ENCODE peak calls at places on chromosomes 3 and 15, in six cellular contexts. L, U, Z, G, V and P are unnamed samples.

GRCh38 chr3:45640091-45640507 is 45.5 kb downstream of the LIMD1 start:
- DNase-seq in L (no peak), U (no peak), Z (no peak), G (no peak), V (no peak), P (no peak)

GRCh38 chr3:113736548-113737089 is 9.4 kb downstream of the NAA50 start:
- DNase-seq in L (peak), U (peak), Z (peak), G (peak), V (no peak), P (no peak)

GRCh38 chr3:22691407-22691806 is 511.7 kb upstream of the UBE2E2 start:
- DNase-seq in L (no peak), U (no peak), Z (no peak), G (no peak), V (no peak), P (no peak)

GRCh38 chr3:59263152-59263551 is 213.3 kb upstream of the CFAP20DC start:
- DNase-seq in L (no peak), U (no peak), Z (no peak), G (no peak), V (no peak), P (no peak)

GRCh38 chr3:159451067-159451466 is 537.6 kb upstream of the IL12A start:
- DNase-seq in L (no peak), U (no peak), Z (no peak), G (no peak), V (no peak), P (no peak)

GRCh38 chr3:6204891-6205290 is 656.0 kb upstream of the GRM7 start:
- DNase-seq in L (no peak), U (no peak), Z (peak), G (no peak), V (no peak), P (peak)

GRCh38 chr3:13581485-13582365 is 32.8 kb downstream of the FBLN2 start:
- DNase-seq in L (no peak), U (no peak), Z (no peak), G (no peak), V (no peak), P (no peak)

GRCh38 chr3:45632956-45633355 is 38.4 kb downstream of the LIMD1 start:
- DNase-seq in L (no peak), U (no peak), Z (no peak), G (no peak), V (no peak), P (no peak)

GRCh38 chr3:58999134-58999778 is 50.6 kb downstream of the CFAP20DC start:
- DNase-seq in L (no peak), U (no peak), Z (no peak), G (no peak), V (no peak), P (no peak)

GRCh38 chr3:112799946-112800345 is 46.7 kb downstream of the CD200R1L start:
- DNase-seq in L (no peak), U (no peak), Z (no peak), G (no peak), V (no peak), P (no peak)

GRCh38 chr3:142645236-142645793 is 49.1 kb downstream of the PLS1 start:
- DNase-seq in L (no peak), U (no peak), Z (no peak), G (no peak), V (no peak), P (no peak)

GRCh38 chr15:101351736-101352135 is 56.7 kb upstream of the SNRPA1 start:
- DNase-seq in L (no peak), U (no peak), Z (no peak), G (no peak), V (no peak), P (no peak)

GRCh38 chr3:126126292-126126691 is 42.4 kb upstream of the SLC41A3 start:
- DNase-seq in L (no peak), U (no peak), Z (no peak), G (no peak), V (no peak), P (no peak)

GRCh38 chr3:162719684-162720341 is 1223.2 kb downstream of the OTOL1 start:
- DNase-seq in L (no peak), U (no peak), Z (no peak), G (no peak), V (no peak), P (no peak)

GRCh38 chr3:21573291-21573690 is 177.7 kb downstream of the ZNF385D start:
- DNase-seq in L (no peak), U (no peak), Z (no peak), G (no peak), V (no peak), P (no peak)

GRCh38 chr3:197908957-197909701 is 40.9 kb upstream of the RPL35A start:
- DNase-seq in L (no peak), U (no peak), Z (no peak), G (no peak), V (no peak), P (no peak)

GRCh38 chr15:93178371-93178770 is 89.4 kb upstream of the RGMA start:
- DNase-seq in L (no peak), U (no peak), Z (no peak), G (no peak), V (no peak), P (no peak)

GRCh38 chr3:54819926-54820325 is 107.9 kb downstream of the LRTM1 start:
- DNase-seq in L (no peak), U (no peak), Z (no peak), G (no peak), V (no peak), P (no peak)

GRCh38 chr3:27147215-27147614 is 222.0 kb downstream of the NEK10 start:
- DNase-seq in L (no peak), U (no peak), Z (no peak), G (no peak), V (no peak), P (no peak)

GRCh38 chr15:76903251-76903681 is 1.9 kb downstream of the SCAPER start:
- DNase-seq in L (peak), U (peak), Z (no peak), G (peak), V (no peak), P (no peak)

GRCh38 chr3:140204271-140204984 is 269.4 kb downstream of the CLSTN2 start:
- DNase-seq in L (no peak), U (no peak), Z (no peak), G (no peak), V (no peak), P (no peak)

GRCh38 chr3:43997788-43998373 is 243.8 kb upstream of the TOPAZ1 start:
- DNase-seq in L (peak), U (no peak), Z (no peak), G (no peak), V (no peak), P (no peak)

GRCh38 chr3:126435456-126436315 is 40.0 kb downstream of the ZXDC start:
- DNase-seq in L (no peak), U (no peak), Z (no peak), G (no peak), V (no peak), P (no peak)

GRCh38 chr3:8529197-8529637 is 27.6 kb downstream of the LMCD1 start:
- DNase-seq in L (no peak), U (peak), Z (no peak), G (no peak), V (no peak), P (no peak)

GRCh38 chr15:65331811-65332210 is 27.3 kb downstream of the RNU5B-1 start:
- DNase-seq in L (peak), U (no peak), Z (no peak), G (no peak), V (no peak), P (no peak)

GRCh38 chr15:33160054-33160453 is 34.5 kb downstream of the FMN1 start:
- DNase-seq in L (no peak), U (no peak), Z (no peak), G (no peak), V (no peak), P (no peak)

GRCh38 chr3:132421832-132422231 is 4.5 kb downstream of the DNAJC13 start:
- DNase-seq in L (no peak), U (no peak), Z (no peak), G (no peak), V (no peak), P (no peak)

GRCh38 chr3:5054098-5054497 is 68.0 kb upstream of the ARL8B start:
- DNase-seq in L (no peak), U (no peak), Z (no peak), G (no peak), V (no peak), P (no peak)

GRCh38 chr3:155382396-155383042 is 89.0 kb upstream of the STRIT1 start:
- DNase-seq in L (no peak), U (peak), Z (no peak), G (no peak), V (no peak), P (no peak)

GRCh38 chr3:59271971-59272370 is 222.1 kb upstream of the CFAP20DC start:
- DNase-seq in L (no peak), U (no peak), Z (no peak), G (no peak), V (no peak), P (no peak)

GRCh38 chr3:25455316-25456232 is 27.5 kb downstream of the RARB start:
- DNase-seq in L (no peak), U (peak), Z (no peak), G (no peak), V (no peak), P (no peak)

GRCh38 chr3:53328750-53329149 is 18.6 kb downstream of the DCP1A start:
- DNase-seq in L (no peak), U (no peak), Z (no peak), G (no peak), V (no peak), P (no peak)

GRCh38 chr3:55332191-55332590 is 154.9 kb downstream of the WNT5A start:
- DNase-seq in L (no peak), U (no peak), Z (no peak), G (no peak), V (no peak), P (no peak)

GRCh38 chr15:76968310-76968709 is 26.6 kb upstream of the PSTPIP1 start:
- DNase-seq in L (no peak), U (no peak), Z (no peak), G (no peak), V (no peak), P (no peak)

GRCh38 chr3:24254649-24255048 is 240.0 kb downstream of the THRB start:
- DNase-seq in L (no peak), U (no peak), Z (no peak), G (no peak), V (no peak), P (no peak)